ENCODE peak calls at places on chromosomes 16 and 17, in seven cellular contexts. One of them, this sample, is unnamed.

GRCh38 chr16:58266336-58266735 is 28.5 kb downstream of the PRSS54 start:
- DNase-seq in H1: no peak
- DNase-seq in neuronal stem cell: no peak
- DNase-seq in H9: no peak
- DNase-seq in mesenchymal stem cell: no peak
- DNase-seq in mesendoderm: no peak
- DNase-seq in trophoblast cell: no peak
- DNase-seq in this sample: no peak

GRCh38 chr17:31739300-31739699 is 119.7 kb downstream of the COPRS start:
- DNase-seq in H1: no peak
- DNase-seq in neuronal stem cell: no peak
- DNase-seq in H9: no peak
- DNase-seq in mesenchymal stem cell: peak
- DNase-seq in mesendoderm: no peak
- DNase-seq in trophoblast cell: no peak
- DNase-seq in this sample: peak

GRCh38 chr17:82692268-82692667 is 6.2 kb downstream of the RAB40B start:
- DNase-seq in H1: no peak
- DNase-seq in neuronal stem cell: no peak
- DNase-seq in H9: no peak
- DNase-seq in mesenchymal stem cell: no peak
- DNase-seq in mesendoderm: no peak
- DNase-seq in trophoblast cell: no peak
- DNase-seq in this sample: no peak

GRCh38 chr17:62791235-62792121 is 16.6 kb downstream of the MARCHF10 start:
- DNase-seq in H1: no peak
- DNase-seq in neuronal stem cell: no peak
- DNase-seq in H9: no peak
- DNase-seq in mesenchymal stem cell: peak
- DNase-seq in mesendoderm: no peak
- DNase-seq in trophoblast cell: peak
- DNase-seq in this sample: peak

GRCh38 chr16:22428654-22429053 is 54.2 kb upstream of the CDR2 start:
- DNase-seq in H1: peak
- DNase-seq in neuronal stem cell: no peak
- DNase-seq in H9: no peak
- DNase-seq in mesenchymal stem cell: no peak
- DNase-seq in mesendoderm: no peak
- DNase-seq in trophoblast cell: no peak
- DNase-seq in this sample: no peak

GRCh38 chr16:23423496-23424049 is 29.4 kb downstream of the COG7 start:
- DNase-seq in H1: no peak
- DNase-seq in neuronal stem cell: no peak
- DNase-seq in H9: no peak
- DNase-seq in mesenchymal stem cell: peak
- DNase-seq in mesendoderm: no peak
- DNase-seq in trophoblast cell: peak
- DNase-seq in this sample: peak

GRCh38 chr16:57341441-57342303 is 16.9 kb upstream of the CCL22 start:
- DNase-seq in H1: no peak
- DNase-seq in neuronal stem cell: no peak
- DNase-seq in H9: no peak
- DNase-seq in mesenchymal stem cell: peak
- DNase-seq in mesendoderm: no peak
- DNase-seq in trophoblast cell: no peak
- DNase-seq in this sample: peak

GRCh38 chr17:46063239-46063638 is 64.2 kb downstream of the STH start:
- DNase-seq in H1: no peak
- DNase-seq in neuronal stem cell: no peak
- DNase-seq in H9: no peak
- DNase-seq in mesenchymal stem cell: peak
- DNase-seq in mesendoderm: peak
- DNase-seq in trophoblast cell: peak
- DNase-seq in this sample: peak

GRCh38 chr17:71899317-71899716 is 221.5 kb upstream of the SOX9 start:
- DNase-seq in H1: no peak
- DNase-seq in neuronal stem cell: no peak
- DNase-seq in H9: no peak
- DNase-seq in mesenchymal stem cell: no peak
- DNase-seq in mesendoderm: no peak
- DNase-seq in trophoblast cell: no peak
- DNase-seq in this sample: peak

GRCh38 chr16:23164736-23165135 is 15.5 kb upstream of the USP31 start:
- DNase-seq in H1: no peak
- DNase-seq in neuronal stem cell: no peak
- DNase-seq in H9: no peak
- DNase-seq in mesenchymal stem cell: no peak
- DNase-seq in mesendoderm: no peak
- DNase-seq in trophoblast cell: no peak
- DNase-seq in this sample: no peak

GRCh38 chr17:11302395-11302932 is 61.5 kb downstream of the SHISA6 start:
- DNase-seq in H1: no peak
- DNase-seq in neuronal stem cell: no peak
- DNase-seq in H9: no peak
- DNase-seq in mesenchymal stem cell: no peak
- DNase-seq in mesendoderm: no peak
- DNase-seq in trophoblast cell: no peak
- DNase-seq in this sample: no peak

GRCh38 chr16:83717814-83718213 is 90.0 kb upstream of the HSBP1 start:
- DNase-seq in H1: no peak
- DNase-seq in neuronal stem cell: no peak
- DNase-seq in H9: no peak
- DNase-seq in mesenchymal stem cell: peak
- DNase-seq in mesendoderm: peak
- DNase-seq in trophoblast cell: no peak
- DNase-seq in this sample: peak

GRCh38 chr17:7336240-7337175 is at the start of gene ACAP1:
- DNase-seq in H1: peak
- DNase-seq in neuronal stem cell: no peak
- DNase-seq in H9: peak
- DNase-seq in mesenchymal stem cell: no peak
- DNase-seq in mesendoderm: peak
- DNase-seq in trophoblast cell: no peak
- DNase-seq in this sample: no peak
- H4K8ac ChIP-seq in H1: peak
- H4K8ac ChIP-seq in neuronal stem cell: no peak
- H4K8ac ChIP-seq in H9: no peak
- H4K8ac ChIP-seq in mesenchymal stem cell: no peak
- H4K8ac ChIP-seq in mesendoderm: no peak
- H4K8ac ChIP-seq in trophoblast cell: no peak
- H4K8ac ChIP-seq in this sample: no peak

DNA sequence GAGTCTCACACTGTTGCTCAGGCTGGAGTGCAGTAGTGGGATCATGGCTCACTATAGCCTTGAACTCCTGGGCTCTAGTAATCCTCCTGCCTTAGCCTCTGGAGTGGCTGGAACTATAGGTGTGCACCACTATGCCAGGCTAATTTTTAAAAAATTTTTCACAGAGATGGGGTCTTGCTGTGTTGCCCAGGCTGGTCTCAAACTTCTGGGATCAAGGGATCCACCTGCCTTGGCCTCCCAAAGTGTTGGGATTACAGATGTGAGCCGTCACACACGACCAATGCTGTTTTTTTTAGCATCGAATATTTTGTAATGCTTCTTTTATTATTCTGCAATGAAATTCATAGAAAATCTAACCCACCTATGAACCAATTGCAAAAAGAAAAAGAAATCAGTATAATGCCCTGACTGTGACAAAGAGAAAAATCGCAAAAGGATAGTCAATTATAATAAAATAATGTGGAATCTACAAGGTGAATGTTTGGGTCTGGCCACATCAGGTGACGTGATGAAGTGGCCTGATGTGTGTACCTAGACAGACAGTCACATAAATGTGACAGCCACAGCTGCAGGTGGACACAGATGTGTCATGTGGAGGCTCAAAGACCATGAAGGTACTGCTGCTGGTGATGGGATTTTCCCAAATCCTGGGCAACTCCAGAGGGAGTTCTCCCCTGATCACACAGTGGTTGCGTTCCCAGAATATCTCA is 33.6 kb upstream of the ZCCHC14 start:
- DNase-seq in H1: no peak
- DNase-seq in neuronal stem cell: no peak
- DNase-seq in H9: no peak
- DNase-seq in mesenchymal stem cell: no peak
- DNase-seq in mesendoderm: no peak
- DNase-seq in trophoblast cell: no peak
- DNase-seq in this sample: no peak
- H4K8ac ChIP-seq in H1: no peak
- H4K8ac ChIP-seq in neuronal stem cell: no peak
- H4K8ac ChIP-seq in H9: no peak
- H4K8ac ChIP-seq in mesenchymal stem cell: no peak
- H4K8ac ChIP-seq in mesendoderm: no peak
- H4K8ac ChIP-seq in trophoblast cell: no peak
- H4K8ac ChIP-seq in this sample: no peak

GRCh38 chr16:88070989-88071625 is 119.9 kb downstream of the BANP start:
- DNase-seq in H1: no peak
- DNase-seq in neuronal stem cell: no peak
- DNase-seq in H9: no peak
- DNase-seq in mesenchymal stem cell: no peak
- DNase-seq in mesendoderm: no peak
- DNase-seq in trophoblast cell: no peak
- DNase-seq in this sample: no peak

GRCh38 chr16:88067530-88068411 is 116.5 kb downstream of the BANP start:
- DNase-seq in H1: no peak
- DNase-seq in neuronal stem cell: no peak
- DNase-seq in H9: no peak
- DNase-seq in mesenchymal stem cell: no peak
- DNase-seq in mesendoderm: no peak
- DNase-seq in trophoblast cell: no peak
- DNase-seq in this sample: no peak

GRCh38 chr16:88068476-88069396 is 117.5 kb downstream of the BANP start:
- DNase-seq in H1: no peak
- DNase-seq in neuronal stem cell: no peak
- DNase-seq in H9: no peak
- DNase-seq in mesenchymal stem cell: no peak
- DNase-seq in mesendoderm: no peak
- DNase-seq in trophoblast cell: no peak
- DNase-seq in this sample: no peak

GRCh38 chr16:88070341-88070740 is 119.1 kb downstream of the BANP start:
- DNase-seq in H1: no peak
- DNase-seq in neuronal stem cell: no peak
- DNase-seq in H9: no peak
- DNase-seq in mesenchymal stem cell: no peak
- DNase-seq in mesendoderm: no peak
- DNase-seq in trophoblast cell: peak
- DNase-seq in this sample: no peak

GRCh38 chr16:88069397-88070168 is 118.3 kb downstream of the BANP start:
- DNase-seq in H1: no peak
- DNase-seq in neuronal stem cell: no peak
- DNase-seq in H9: no peak
- DNase-seq in mesenchymal stem cell: no peak
- DNase-seq in mesendoderm: no peak
- DNase-seq in trophoblast cell: no peak
- DNase-seq in this sample: no peak
- H4K8ac ChIP-seq in H1: no peak
- H4K8ac ChIP-seq in neuronal stem cell: no peak
- H4K8ac ChIP-seq in H9: no peak
- H4K8ac ChIP-seq in mesenchymal stem cell: no peak
- H4K8ac ChIP-seq in mesendoderm: no peak
- H4K8ac ChIP-seq in trophoblast cell: no peak
- H4K8ac ChIP-seq in this sample: no peak

GRCh38 chr17:77248216-77249054 is 107.7 kb downstream of the SEC14L1 start:
- DNase-seq in H1: no peak
- DNase-seq in neuronal stem cell: no peak
- DNase-seq in H9: no peak
- DNase-seq in mesenchymal stem cell: no peak
- DNase-seq in mesendoderm: no peak
- DNase-seq in trophoblast cell: no peak
- DNase-seq in this sample: no peak

GRCh38 chr17:77246110-77247047 is 105.6 kb downstream of the SEC14L1 start:
- DNase-seq in H1: no peak
- DNase-seq in neuronal stem cell: no peak
- DNase-seq in H9: no peak
- DNase-seq in mesenchymal stem cell: no peak
- DNase-seq in mesendoderm: no peak
- DNase-seq in trophoblast cell: no peak
- DNase-seq in this sample: no peak

GRCh38 chr17:77245162-77245926 is 104.6 kb downstream of the SEC14L1 start:
- DNase-seq in H1: no peak
- DNase-seq in neuronal stem cell: no peak
- DNase-seq in H9: no peak
- DNase-seq in mesenchymal stem cell: no peak
- DNase-seq in mesendoderm: no peak
- DNase-seq in trophoblast cell: no peak
- DNase-seq in this sample: no peak

GRCh38 chr17:77247048-77247541 is 106.3 kb downstream of the SEC14L1 start:
- DNase-seq in H1: peak
- DNase-seq in neuronal stem cell: peak
- DNase-seq in H9: peak
- DNase-seq in mesenchymal stem cell: peak
- DNase-seq in mesendoderm: peak
- DNase-seq in trophoblast cell: peak
- DNase-seq in this sample: peak

GRCh38 chr17:77247609-77248008 is 106.8 kb downstream of the SEC14L1 start:
- DNase-seq in H1: no peak
- DNase-seq in neuronal stem cell: no peak
- DNase-seq in H9: no peak
- DNase-seq in mesenchymal stem cell: no peak
- DNase-seq in mesendoderm: no peak
- DNase-seq in trophoblast cell: no peak
- DNase-seq in this sample: no peak
- H4K8ac ChIP-seq in H1: peak
- H4K8ac ChIP-seq in neuronal stem cell: no peak
- H4K8ac ChIP-seq in H9: no peak
- H4K8ac ChIP-seq in mesenchymal stem cell: peak
- H4K8ac ChIP-seq in mesendoderm: no peak
- H4K8ac ChIP-seq in trophoblast cell: no peak
- H4K8ac ChIP-seq in this sample: peak

GRCh38 chr16:31006086-31006385 is 4.4 kb downstream of the STX1B start:
- DNase-seq in H1: no peak
- DNase-seq in neuronal stem cell: no peak
- DNase-seq in H9: no peak
- DNase-seq in mesenchymal stem cell: no peak
- DNase-seq in mesendoderm: no peak
- DNase-seq in trophoblast cell: no peak
- DNase-seq in this sample: peak
- H4K8ac ChIP-seq in H1: peak
- H4K8ac ChIP-seq in neuronal stem cell: no peak
- H4K8ac ChIP-seq in H9: no peak
- H4K8ac ChIP-seq in mesenchymal stem cell: no peak
- H4K8ac ChIP-seq in mesendoderm: no peak
- H4K8ac ChIP-seq in trophoblast cell: no peak
- H4K8ac ChIP-seq in this sample: peak

GRCh38 chr17:19003966-19004600 is 481 bp downstream of the FAM83G start:
- DNase-seq in H1: peak
- DNase-seq in neuronal stem cell: peak
- DNase-seq in H9: peak
- DNase-seq in mesenchymal stem cell: peak
- DNase-seq in mesendoderm: peak
- DNase-seq in trophoblast cell: peak
- DNase-seq in this sample: peak
- H4K8ac ChIP-seq in H1: peak
- H4K8ac ChIP-seq in neuronal stem cell: no peak
- H4K8ac ChIP-seq in H9: no peak
- H4K8ac ChIP-seq in mesenchymal stem cell: peak
- H4K8ac ChIP-seq in mesendoderm: peak
- H4K8ac ChIP-seq in trophoblast cell: peak
- H4K8ac ChIP-seq in this sample: peak

GRCh38 chr17:73799091-73799490 is 154.8 kb upstream of the SDK2 start:
- DNase-seq in H1: no peak
- DNase-seq in neuronal stem cell: no peak
- DNase-seq in H9: no peak
- DNase-seq in mesenchymal stem cell: no peak
- DNase-seq in mesendoderm: no peak
- DNase-seq in trophoblast cell: no peak
- DNase-seq in this sample: no peak
- H4K8ac ChIP-seq in H1: no peak
- H4K8ac ChIP-seq in neuronal stem cell: no peak
- H4K8ac ChIP-seq in H9: no peak
- H4K8ac ChIP-seq in mesenchymal stem cell: no peak
- H4K8ac ChIP-seq in mesendoderm: no peak
- H4K8ac ChIP-seq in trophoblast cell: no peak
- H4K8ac ChIP-seq in this sample: no peak

This sample was measured in IMR-90.